ENCODE peak calls at places on chromosomes 3 and 15, in six cellular contexts. A, D, W, F, Q and B are unnamed samples.

GRCh38 chr3:42053476-42053875 is 37.7 kb upstream of the TRAK1 start:
- DNase-seq in A (peak; percentile 9), D (no peak), W (no peak), F (no peak), Q (no peak), B (no peak)

GRCh38 chr3:33395900-33396299 is 44.3 kb downstream of the UBP1 start:
- DNase-seq in A (no peak), D (no peak), W (no peak), F (no peak), Q (no peak), B (no peak)

GRCh38 chr3:3068358-3068881 is 41.8 kb downstream of the IL5RA start:
- DNase-seq in A (no peak), D (no peak), W (peak; percentile 37), F (no peak), Q (no peak), B (no peak)

GRCh38 chr15:86711476-86711875 is 631.8 kb downstream of the AGBL1 start:
- DNase-seq in A (no peak), D (no peak), W (no peak), F (no peak), Q (no peak), B (no peak)

GRCh38 chr3:160291290-160291908 is 66.2 kb downstream of the C3orf80 start:
- DNase-seq in A (peak; percentile 50), D (no peak), W (no peak), F (no peak), Q (no peak), B (no peak)

GRCh38 chr3:2861120-2861519 is 249.1 kb downstream of the IL5RA start:
- DNase-seq in A (peak; percentile 7), D (no peak), W (no peak), F (no peak), Q (no peak), B (no peak)

GRCh38 chr3:159080821-159081220 is 279.0 kb downstream of the MFSD1 start:
- DNase-seq in A (no peak), D (no peak), W (peak; percentile 34), F (no peak), Q (no peak), B (no peak)

GRCh38 chr15:87722941-87723691 is 533.4 kb downstream of the NTRK3 start:
- DNase-seq in A (no peak), D (peak; percentile 14), W (peak; percentile 22), F (no peak), Q (no peak), B (no peak)

GRCh38 chr3:160450846-160451245 is 1.3 kb upstream of the TRIM59 start:
- DNase-seq in A (no peak), D (peak; percentile 93), W (peak; percentile 60), F (no peak), Q (no peak), B (no peak)

GRCh38 chr3:133292251-133292650 is 107.6 kb upstream of the BFSP2 start:
- DNase-seq in A (no peak), D (no peak), W (no peak), F (no peak), Q (no peak), B (no peak)

GRCh38 chr3:184336484-184337230 is 743 bp upstream of the FAM131A start:
- DNase-seq in A (peak; percentile 75), D (peak; percentile 65), W (peak; percentile 48), F (no peak), Q (peak; percentile 17), B (no peak)

GRCh38 chr3:130635285-130635684 is 111.3 kb downstream of the PIK3R4 start:
- DNase-seq in A (peak; percentile 19), D (no peak), W (no peak), F (no peak), Q (no peak), B (no peak)

GRCh38 chr3:156519758-156520162 is 35.2 kb downstream of the SSR3 start:
- DNase-seq in A (no peak), D (no peak), W (no peak), F (no peak), Q (no peak), B (no peak)

GRCh38 chr3:69690-70089 is 126.9 kb upstream of the CHL1 start:
- DNase-seq in A (no peak), D (no peak), W (no peak), F (no peak), Q (no peak), B (no peak)

GRCh38 chr3:71311320-71312046 is 272.0 kb downstream of the FOXP1 start:
- DNase-seq in A (no peak), D (no peak), W (peak; percentile 17), F (no peak), Q (no peak), B (no peak)

GRCh38 chr3:19888428-19889152 is 45.4 kb downstream of the EFHB start:
- DNase-seq in A (no peak), D (no peak), W (peak; percentile 15), F (no peak), Q (no peak), B (no peak)

GRCh38 chr3:16222547-16222946 is 42.2 kb downstream of the DPH3 start:
- DNase-seq in A (no peak), D (no peak), W (no peak), F (no peak), Q (no peak), B (no peak)

GRCh38 chr15:78726870-78727551 is 84.3 kb downstream of the ADAMTS7 start:
- DNase-seq in A (no peak), D (no peak), W (peak; percentile 48), F (peak; percentile 97), Q (peak; percentile 78), B (peak; percentile 30)

GRCh38 chr15:91855684-91856553 is 2.4 kb downstream of the SLCO3A1 start:
- DNase-seq in A (peak; percentile 11), D (no peak), W (peak; percentile 43), F (peak; percentile 92), Q (peak; percentile 79), B (peak; percentile 75)

GRCh38 chr3:188267790-188268333 is 113.9 kb downstream of the LPP start:
- DNase-seq in A (no peak), D (no peak), W (no peak), F (no peak), Q (no peak), B (no peak)
- H3K4me2 ChIP-seq in A (no peak overlapping the region), D (peak overlapping the region; percentile 3), W (no peak overlapping the region), F (no peak overlapping the region), Q (no peak overlapping the region), B (no peak overlapping the region)

GRCh38 chr3:99548674-99549073 is 89.7 kb upstream of the COL8A1 start:
- DNase-seq in A (no peak), D (no peak), W (no peak), F (no peak), Q (no peak), B (no peak)

GRCh38 chr3:99549220-99549619 is 89.2 kb upstream of the COL8A1 start:
- DNase-seq in A (no peak), D (no peak), W (no peak), F (no peak), Q (no peak), B (no peak)

GRCh38 chr3:99545941-99546580 is 92.3 kb upstream of the COL8A1 start:
- DNase-seq in A (no peak), D (peak; percentile 45), W (peak; percentile 56), F (no peak), Q (no peak), B (no peak)

GRCh38 chr3:99551520-99551919 is 86.9 kb upstream of the COL8A1 start:
- DNase-seq in A (no peak), D (no peak), W (no peak), F (no peak), Q (no peak), B (no peak)

GRCh38 chr3:99549918-99550603 is 88.3 kb upstream of the COL8A1 start:
- DNase-seq in A (no peak), D (peak; percentile 66), W (no peak), F (no peak), Q (no peak), B (no peak)
- H3K4me2 ChIP-seq in A (no peak overlapping the region), D (no peak overlapping the region), W (no peak overlapping the region), F (no peak overlapping the region), Q (no peak overlapping the region), B (no peak overlapping the region)

GRCh38 chr3:196634224-196634623 is 5.3 kb upstream of the NRROS start:
- DNase-seq in A (no peak), D (no peak), W (no peak), F (no peak), Q (peak; percentile 31), B (no peak)
- H3K4me2 ChIP-seq in A (no peak overlapping the region), D (no peak overlapping the region), W (no peak overlapping the region), F (no peak overlapping the region), Q (peak overlapping the region; percentile 76), B (no peak overlapping the region)

DNA sequence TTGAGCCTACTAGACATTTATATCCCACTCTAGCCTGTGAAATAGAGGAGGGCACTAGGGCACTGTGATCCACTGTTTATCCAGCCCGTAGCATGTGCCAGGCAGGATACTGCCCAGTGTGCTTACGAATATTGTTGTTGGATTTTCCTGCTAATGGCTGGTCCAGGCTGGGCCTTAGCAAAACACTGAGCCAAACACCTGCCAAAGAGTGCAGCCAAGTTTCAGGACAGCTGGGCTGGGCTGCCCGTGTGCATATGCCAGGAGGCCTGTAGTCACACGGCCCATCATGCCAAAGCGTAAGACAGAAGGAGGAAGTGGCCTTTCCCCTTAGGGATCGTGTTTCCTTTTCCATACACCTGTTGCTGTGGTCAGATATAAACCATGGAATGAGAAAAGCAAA is 54.5 kb upstream of the ABHD10 start:
- DNase-seq in A (no peak), D (no peak), W (peak; percentile 73), F (no peak), Q (no peak), B (peak; percentile 60)
- H3K4me2 ChIP-seq in A (no peak overlapping the region), D (no peak overlapping the region), W (peak overlapping the region; percentile 42), F (no peak overlapping the region), Q (no peak overlapping the region), B (peak overlapping the region; percentile 63)

GRCh38 chr3:132033471-132033870 is 1.3 kb downstream of the CPNE4 start:
- DNase-seq in A (no peak), D (no peak), W (no peak), F (no peak), Q (no peak), B (no peak)

GRCh38 chr3:132029182-132029902 is 5.5 kb downstream of the CPNE4 start:
- DNase-seq in A (peak; percentile 93), D (peak; percentile 61), W (peak; percentile 94), F (peak; percentile 96), Q (peak; percentile 63), B (peak; percentile 87)

GRCh38 chr3:132034486-132035464 is at the start of gene CPNE4:
- DNase-seq in A (peak; percentile 93), D (peak; percentile 51), W (peak; percentile 10), F (peak; percentile 94), Q (peak; percentile 67), B (peak; percentile 71)

GRCh38 chr3:132034097-132034485 is 723 bp downstream of the CPNE4 start:
- DNase-seq in A (no peak), D (no peak), W (no peak), F (peak; percentile 35), Q (no peak), B (no peak)

GRCh38 chr3:132032959-132033358 is 1.9 kb downstream of the CPNE4 start:
- DNase-seq in A (no peak), D (no peak), W (no peak), F (no peak), Q (no peak), B (no peak)
- H3K4me2 ChIP-seq in A (no peak overlapping the region), D (no peak overlapping the region), W (no peak overlapping the region), F (peak overlapping the region; percentile 97), Q (no peak overlapping the region), B (no peak overlapping the region)

DNA sequence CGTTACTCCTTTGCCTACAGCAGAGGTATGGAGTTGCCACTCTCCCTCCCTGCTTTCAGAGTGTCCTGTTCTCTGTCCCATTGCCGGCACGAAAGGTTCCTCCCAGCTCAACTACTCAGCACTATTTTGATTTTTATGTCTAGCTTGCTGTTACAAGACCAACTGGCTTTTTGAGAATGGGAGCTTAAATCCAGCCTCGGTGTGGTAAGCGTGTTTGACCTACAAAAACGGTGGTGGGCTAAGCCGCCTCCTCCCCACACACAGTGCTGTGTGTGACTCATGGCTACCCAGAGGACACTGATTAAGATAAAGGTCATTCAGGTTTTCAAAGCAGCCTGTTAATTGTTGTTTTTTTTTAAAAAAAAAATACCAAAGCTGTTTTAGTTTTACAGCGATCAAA is 64.5 kb downstream of the LRTM1 start:
- DNase-seq in A (peak; percentile 22), D (no peak), W (no peak), F (no peak), Q (no peak), B (no peak)
- H3K4me2 ChIP-seq in A (no peak overlapping the region), D (no peak overlapping the region), W (no peak overlapping the region), F (no peak overlapping the region), Q (no peak overlapping the region), B (no peak overlapping the region)